ENCODE peak calls at places on chromosomes 5 and 9, in eight cellular contexts. One of them, this sample, is unnamed.

GRCh38 chr5:60487885-60488425 is 212.0 kb downstream of the DEPDC1B start:
- DNase-seq in MM.1S: no peak
- DNase-seq in GM23338: no peak
- DNase-seq in OCI-LY7: no peak
- DNase-seq in IMR-90: no peak
- DNase-seq in mammary epithelial cell: no peak
- DNase-seq in astrocyte: no peak
- DNase-seq in H9: no peak
- DNase-seq in this sample: peak; percentile 46

GRCh38 chr5:74241751-74242140 is 398.8 kb downstream of the ENC1 start:
- DNase-seq in MM.1S: peak; percentile 65
- DNase-seq in GM23338: peak; percentile 36
- DNase-seq in OCI-LY7: no peak
- DNase-seq in IMR-90: peak; percentile 34
- DNase-seq in mammary epithelial cell: peak; percentile 97
- DNase-seq in astrocyte: peak; percentile 48
- DNase-seq in H9: peak; percentile 41
- DNase-seq in this sample: peak; percentile 29

GRCh38 chr5:74556631-74557595 is 83.6 kb downstream of the ENC1 start:
- DNase-seq in MM.1S: no peak
- DNase-seq in GM23338: no peak
- DNase-seq in OCI-LY7: no peak
- DNase-seq in IMR-90: peak; percentile 48
- DNase-seq in mammary epithelial cell: peak; percentile 75
- DNase-seq in astrocyte: no peak
- DNase-seq in H9: no peak
- DNase-seq in this sample: no peak

GRCh38 chr5:6739603-6740002 is 26.4 kb downstream of the TENT4A start:
- DNase-seq in MM.1S: no peak
- DNase-seq in GM23338: no peak
- DNase-seq in OCI-LY7: no peak
- DNase-seq in IMR-90: no peak
- DNase-seq in mammary epithelial cell: no peak
- DNase-seq in astrocyte: no peak
- DNase-seq in H9: no peak
- DNase-seq in this sample: no peak

GRCh38 chr5:64497390-64497789 is 8.4 kb upstream of the RGS7BP start:
- DNase-seq in MM.1S: no peak
- DNase-seq in GM23338: peak; percentile 41
- DNase-seq in OCI-LY7: no peak
- DNase-seq in IMR-90: peak; percentile 28
- DNase-seq in mammary epithelial cell: peak; percentile 17
- DNase-seq in astrocyte: peak; percentile 8
- DNase-seq in H9: no peak
- DNase-seq in this sample: peak; percentile 46

GRCh38 chr9:128361981-128362646 is 9.1 kb upstream of the URM1 start:
- DNase-seq in MM.1S: peak; percentile 60
- DNase-seq in GM23338: peak; percentile 93
- DNase-seq in OCI-LY7: peak; percentile 73
- DNase-seq in IMR-90: peak; percentile 78
- DNase-seq in mammary epithelial cell: peak; percentile 72
- DNase-seq in astrocyte: peak; percentile 63
- DNase-seq in H9: peak; percentile 88
- DNase-seq in this sample: peak; percentile 93

GRCh38 chr5:96207420-96207819 is 225.6 kb downstream of the PCSK1 start:
- DNase-seq in MM.1S: no peak
- DNase-seq in GM23338: no peak
- DNase-seq in OCI-LY7: no peak
- DNase-seq in IMR-90: no peak
- DNase-seq in mammary epithelial cell: no peak
- DNase-seq in astrocyte: no peak
- DNase-seq in H9: no peak
- DNase-seq in this sample: no peak

GRCh38 chr9:96113045-96113444 is 188.9 kb downstream of the HSD17B3 start:
- DNase-seq in MM.1S: no peak
- DNase-seq in GM23338: no peak
- DNase-seq in OCI-LY7: no peak
- DNase-seq in IMR-90: no peak
- DNase-seq in mammary epithelial cell: no peak
- DNase-seq in astrocyte: no peak
- DNase-seq in H9: no peak
- DNase-seq in this sample: no peak

GRCh38 chr5:4518924-4519660 is 621.0 kb upstream of the ADAMTS16 start:
- DNase-seq in MM.1S: no peak
- DNase-seq in GM23338: peak; percentile 53
- DNase-seq in OCI-LY7: no peak
- DNase-seq in IMR-90: no peak
- DNase-seq in mammary epithelial cell: no peak
- DNase-seq in astrocyte: no peak
- DNase-seq in H9: no peak
- DNase-seq in this sample: no peak

GRCh38 chr5:140054086-140054689 is 11.1 kb upstream of the NRG2 start:
- DNase-seq in MM.1S: no peak
- DNase-seq in GM23338: no peak
- DNase-seq in OCI-LY7: no peak
- DNase-seq in IMR-90: no peak
- DNase-seq in mammary epithelial cell: no peak
- DNase-seq in astrocyte: no peak
- DNase-seq in H9: no peak
- DNase-seq in this sample: no peak

GRCh38 chr9:121661328-121661727 is 9.9 kb downstream of the DAB2IP start:
- DNase-seq in MM.1S: no peak
- DNase-seq in GM23338: no peak
- DNase-seq in OCI-LY7: no peak
- DNase-seq in IMR-90: no peak
- DNase-seq in mammary epithelial cell: no peak
- DNase-seq in astrocyte: no peak
- DNase-seq in H9: no peak
- DNase-seq in this sample: no peak

GRCh38 chr9:82031538-82032280 is 43.1 kb downstream of the SPATA31D1 start:
- DNase-seq in MM.1S: no peak
- DNase-seq in GM23338: no peak
- DNase-seq in OCI-LY7: no peak
- DNase-seq in IMR-90: peak; percentile 88
- DNase-seq in mammary epithelial cell: peak; percentile 79
- DNase-seq in astrocyte: peak; percentile 82
- DNase-seq in H9: no peak
- DNase-seq in this sample: peak; percentile 82

GRCh38 chr5:141430332-141431113 is at the start of gene PCDHGA12:
- DNase-seq in MM.1S: peak; percentile 86
- DNase-seq in GM23338: peak; percentile 42
- DNase-seq in OCI-LY7: peak; percentile 76
- DNase-seq in IMR-90: peak; percentile 87
- DNase-seq in mammary epithelial cell: peak; percentile 82
- DNase-seq in astrocyte: peak; percentile 77
- DNase-seq in H9: no peak
- DNase-seq in this sample: no peak

GRCh38 chr5:1311443-1312055 is 16.7 kb upstream of the TERT start:
- DNase-seq in MM.1S: no peak
- DNase-seq in GM23338: no peak
- DNase-seq in OCI-LY7: no peak
- DNase-seq in IMR-90: no peak
- DNase-seq in mammary epithelial cell: no peak
- DNase-seq in astrocyte: no peak
- DNase-seq in H9: no peak
- DNase-seq in this sample: no peak

GRCh38 chr5:54769072-54769471 is 216.3 kb downstream of the ESM1 start:
- DNase-seq in MM.1S: no peak
- DNase-seq in GM23338: peak; percentile 45
- DNase-seq in OCI-LY7: peak; percentile 7
- DNase-seq in IMR-90: no peak
- DNase-seq in mammary epithelial cell: no peak
- DNase-seq in astrocyte: no peak
- DNase-seq in H9: peak; percentile 40
- DNase-seq in this sample: no peak

GRCh38 chr5:169153405-169153804 is 147.5 kb downstream of the SLIT3 start:
- DNase-seq in MM.1S: no peak
- DNase-seq in GM23338: no peak
- DNase-seq in OCI-LY7: no peak
- DNase-seq in IMR-90: no peak
- DNase-seq in mammary epithelial cell: no peak
- DNase-seq in astrocyte: no peak
- DNase-seq in H9: no peak
- DNase-seq in this sample: peak; percentile 55

GRCh38 chr9:107994638-107995037 is 505.1 kb upstream of the KLF4 start:
- DNase-seq in MM.1S: no peak
- DNase-seq in GM23338: no peak
- DNase-seq in OCI-LY7: no peak
- DNase-seq in IMR-90: no peak
- DNase-seq in mammary epithelial cell: no peak
- DNase-seq in astrocyte: no peak
- DNase-seq in H9: no peak
- DNase-seq in this sample: no peak

GRCh38 chr5:159638954-159639559 is 277.2 kb upstream of the ADRA1B start:
- DNase-seq in MM.1S: no peak
- DNase-seq in GM23338: no peak
- DNase-seq in OCI-LY7: no peak
- DNase-seq in IMR-90: peak; percentile 4
- DNase-seq in mammary epithelial cell: no peak
- DNase-seq in astrocyte: no peak
- DNase-seq in H9: no peak
- DNase-seq in this sample: no peak

GRCh38 chr9:136958473-136958872 is 6.4 kb downstream of the LCN12 start:
- DNase-seq in MM.1S: no peak
- DNase-seq in GM23338: no peak
- DNase-seq in OCI-LY7: no peak
- DNase-seq in IMR-90: no peak
- DNase-seq in mammary epithelial cell: no peak
- DNase-seq in astrocyte: no peak
- DNase-seq in H9: no peak
- DNase-seq in this sample: no peak
- TF ChIP-seq CTCF in MM.1S: no peak
- TF ChIP-seq CTCF in GM23338: no peak
- TF ChIP-seq CTCF in OCI-LY7: no peak
- TF ChIP-seq CTCF in IMR-90: no peak
- TF ChIP-seq CTCF in mammary epithelial cell: no peak
- TF ChIP-seq CTCF in astrocyte: no peak
- TF ChIP-seq CTCF in H9: no peak
- TF ChIP-seq CTCF in this sample: no peak

DNA sequence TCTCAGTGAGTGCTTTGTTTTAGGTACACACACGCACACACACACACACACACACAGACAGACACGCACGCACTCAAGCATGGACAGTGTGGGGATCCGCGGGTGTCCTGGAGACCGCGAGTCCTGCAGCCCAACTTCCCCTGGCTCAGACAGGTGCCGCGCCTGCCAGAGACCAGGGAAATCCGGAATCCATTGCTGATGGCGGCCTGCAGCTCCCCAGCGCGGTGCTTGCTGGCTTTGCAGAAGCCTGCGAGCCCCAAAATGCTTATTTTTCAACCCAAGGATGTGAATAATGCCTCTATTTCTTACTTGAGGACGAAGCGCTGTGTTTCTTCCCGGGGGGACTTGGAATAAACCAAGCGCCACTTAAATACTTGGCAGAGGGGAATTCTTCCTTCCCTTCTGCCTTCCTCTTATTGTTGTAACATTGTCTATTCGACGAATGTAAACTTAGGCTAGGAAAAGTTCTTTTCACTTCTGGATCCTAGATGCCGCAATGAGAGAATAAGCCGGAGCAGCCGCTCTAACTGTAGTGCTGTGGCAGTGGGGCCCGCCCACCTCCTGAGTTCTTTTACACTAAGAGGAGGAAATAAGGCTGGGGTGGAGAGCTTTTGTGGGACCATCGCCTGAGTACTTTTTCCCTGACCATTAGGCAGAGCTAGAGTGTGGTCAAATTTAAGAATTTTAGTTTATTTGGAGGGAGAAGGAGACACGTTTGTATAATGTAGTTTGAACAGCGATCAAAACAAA is 804 bp downstream of the ITGA2 start:
- DNase-seq in MM.1S: peak; percentile 39
- DNase-seq in GM23338: peak; percentile 71
- DNase-seq in OCI-LY7: no peak
- DNase-seq in IMR-90: peak; percentile 60
- DNase-seq in mammary epithelial cell: no peak
- DNase-seq in astrocyte: no peak
- DNase-seq in H9: peak; percentile 58
- DNase-seq in this sample: peak; percentile 69
- H2AFZ ChIP-seq in MM.1S: peak overlapping the region; percentile 86
- H2AFZ ChIP-seq in GM23338: peak overlapping the region; percentile 94
- H2AFZ ChIP-seq in OCI-LY7: no peak overlapping the region
- H2AFZ ChIP-seq in IMR-90: peak overlapping the region; percentile 92
- H2AFZ ChIP-seq in mammary epithelial cell: peak overlapping the region; percentile 76
- H2AFZ ChIP-seq in astrocyte: peak overlapping the region; percentile 84
- H2AFZ ChIP-seq in H9: no peak overlapping the region
- H2AFZ ChIP-seq in this sample: peak overlapping the region; percentile 85

DNA sequence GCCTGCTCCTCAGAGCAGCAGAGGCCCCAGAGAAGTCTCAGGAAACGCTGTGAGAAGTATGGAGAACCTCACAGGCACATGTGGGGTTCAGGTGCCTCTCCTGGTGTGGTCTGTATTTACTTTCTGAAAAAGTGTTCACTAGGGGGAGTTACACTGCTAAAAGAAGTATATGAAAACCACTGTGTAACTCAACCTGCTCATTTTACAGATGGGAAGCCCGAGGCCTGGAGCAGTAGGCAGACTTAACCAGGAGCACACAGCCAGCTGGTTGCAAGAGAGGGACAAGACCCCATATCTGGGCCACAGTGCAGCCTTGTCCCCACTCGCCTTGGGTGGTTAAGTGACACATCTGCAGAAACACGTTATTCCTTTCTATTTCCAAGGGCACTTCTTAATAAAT is 112.8 kb upstream of the SAP30L start:
- DNase-seq in MM.1S: peak; percentile 41
- DNase-seq in GM23338: no peak
- DNase-seq in OCI-LY7: no peak
- DNase-seq in IMR-90: no peak
- DNase-seq in mammary epithelial cell: no peak
- DNase-seq in astrocyte: no peak
- DNase-seq in H9: no peak
- DNase-seq in this sample: no peak
- TF ChIP-seq CTCF in MM.1S: peak; percentile 25
- TF ChIP-seq CTCF in GM23338: no peak
- TF ChIP-seq CTCF in OCI-LY7: no peak
- TF ChIP-seq CTCF in IMR-90: no peak
- TF ChIP-seq CTCF in mammary epithelial cell: no peak
- TF ChIP-seq CTCF in astrocyte: no peak
- TF ChIP-seq CTCF in H9: no peak
- TF ChIP-seq CTCF in this sample: no peak

DNA sequence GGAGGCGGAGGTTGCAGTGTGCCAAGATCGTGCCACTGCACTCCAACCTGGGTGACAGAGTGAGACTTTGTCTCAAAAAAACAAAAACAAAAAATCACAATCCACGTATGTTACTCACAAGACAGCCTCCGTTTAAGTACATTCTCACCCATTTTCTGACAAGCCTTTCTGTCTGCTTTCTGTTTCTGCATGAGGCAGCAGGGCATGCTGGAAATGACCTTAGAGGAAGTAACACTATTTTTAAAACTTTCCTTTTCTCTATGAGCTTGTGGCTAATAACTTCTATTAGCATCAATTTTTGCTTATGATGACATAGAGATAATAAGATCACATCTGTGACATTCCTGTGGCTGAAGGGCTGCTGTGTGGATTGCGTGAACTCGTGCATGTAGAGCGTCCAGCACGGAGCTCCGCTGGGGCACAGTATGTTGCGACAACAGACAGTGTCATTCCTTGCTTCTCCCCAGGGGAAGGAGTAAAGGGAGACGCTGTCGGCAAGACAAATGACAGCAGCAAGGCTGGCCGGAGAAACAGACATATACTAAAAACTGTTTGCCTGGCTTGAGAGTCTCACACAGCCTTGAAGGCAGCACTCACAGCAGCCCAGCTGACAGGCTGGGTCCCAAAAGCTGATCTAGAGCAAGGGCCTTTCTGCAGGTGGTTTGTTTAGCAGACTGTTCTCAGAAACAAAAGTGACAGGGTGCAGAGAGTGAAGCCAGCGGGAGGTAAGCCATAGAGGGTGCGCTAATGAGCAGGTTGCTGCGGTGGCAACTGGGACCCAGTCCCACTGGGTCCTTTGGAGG is 1.6 kb downstream of the BTNL3 start:
- DNase-seq in MM.1S: peak; percentile 8
- DNase-seq in GM23338: no peak
- DNase-seq in OCI-LY7: peak; percentile 4
- DNase-seq in IMR-90: no peak
- DNase-seq in mammary epithelial cell: no peak
- DNase-seq in astrocyte: no peak
- DNase-seq in H9: no peak
- DNase-seq in this sample: no peak
- H2AFZ ChIP-seq in MM.1S: peak overlapping the region; percentile 37
- H2AFZ ChIP-seq in GM23338: no peak overlapping the region
- H2AFZ ChIP-seq in OCI-LY7: peak overlapping the region; percentile 54
- H2AFZ ChIP-seq in IMR-90: no peak overlapping the region
- H2AFZ ChIP-seq in mammary epithelial cell: no peak overlapping the region
- H2AFZ ChIP-seq in astrocyte: no peak overlapping the region
- H2AFZ ChIP-seq in H9: no peak overlapping the region
- H2AFZ ChIP-seq in this sample: no peak overlapping the region

This sample was measured in hepatocyte.